ENCODE peak calls at places on chromosomes 16 and 17, in nine cellular contexts. D is kidney epithelial cell, W is dorsolateral prefrontal cortex, J is GM20000, V is fibroblast of pulmonary artery, R is D721Med, I is body of pancreas, Q is choroid plexus epithelial cell, P is gastrocnemius medialis. E is an unnamed sample.

GRCh38 chr16:88966986-88967799 is 9.8 kb downstream of the CBFA2T3 start:
- DNase-seq in D (no peak), P (no peak), Q (no peak), R (no peak), V (no peak), I (no peak), J (no peak), W (no peak), E (no peak)

GRCh38 chr16:3712830-3713476 is 4.4 kb downstream of the TRAP1 start:
- DNase-seq in Q (no peak), I (peak; percentile 58), D (no peak), R (no peak), P (no peak), J (no peak), V (no peak), W (no peak), E (no peak)

GRCh38 chr16:1102333-1102700 is 6.3 kb upstream of the C1QTNF8 start:
- DNase-seq in I (no peak), R (no peak), P (no peak), Q (no peak), V (no peak), J (no peak), W (no peak), D (no peak), E (no peak)

GRCh38 chr16:12750554-12750918 is 53.2 kb downstream of the CPPED1 start:
- DNase-seq in W (no peak), R (no peak), I (no peak), P (no peak), V (no peak), Q (no peak), J (no peak), D (no peak), E (no peak)

GRCh38 chr17:29563816-29564215 is 3.0 kb downstream of the ABHD15 start:
- DNase-seq in V (no peak), J (no peak), Q (no peak), P (no peak), I (no peak), R (no peak), W (no peak), D (no peak), E (no peak)

GRCh38 chr17:45381001-45381400 is 51.7 kb downstream of the ARHGAP27 start:
- DNase-seq in Q (no peak), W (no peak), P (no peak), V (no peak), R (no peak), D (no peak), I (no peak), J (no peak), E (no peak)

GRCh38 chr17:44324092-44324570 is 492 bp downstream of the SLC25A39 start:
- DNase-seq in Q (no peak), P (no peak), W (no peak), D (no peak), V (no peak), I (peak; percentile 37), R (no peak), J (peak; percentile 44), E (no peak)

GRCh38 chr17:47918003-47918402 is 22.0 kb downstream of the SP2 start:
- DNase-seq in Q (peak; percentile 24), P (no peak), V (peak; percentile 46), D (no peak), J (no peak), R (no peak), W (no peak), I (no peak), E (no peak)

GRCh38 chr16:84085774-84086173 is 31.0 kb downstream of the MBTPS1 start:
- DNase-seq in V (no peak), I (no peak), R (no peak), P (no peak), J (peak; percentile 23), D (no peak), W (no peak), Q (no peak), E (peak; percentile 44)

GRCh38 chr16:4498546-4499195 is 22.5 kb downstream of the HMOX2 start:
- DNase-seq in D (no peak), J (no peak), R (no peak), Q (no peak), P (no peak), W (no peak), V (no peak), I (no peak), E (no peak)

GRCh38 chr16:13070268-13070667 is 168.9 kb downstream of the SHISA9 start:
- DNase-seq in I (peak; percentile 33), J (no peak), R (no peak), D (no peak), P (no peak), Q (no peak), W (peak; percentile 60), V (no peak), E (no peak)

GRCh38 chr16:73248316-73248715 is 200.4 kb upstream of the ZFHX3 start:
- DNase-seq in J (no peak), W (no peak), Q (no peak), V (no peak), D (no peak), R (no peak), I (no peak), P (no peak), E (no peak)

GRCh38 chr17:76089680-76090516 is 10.9 kb downstream of the ZACN start:
- DNase-seq in W (no peak), V (no peak), D (no peak), P (no peak), J (no peak), I (no peak), Q (no peak), R (peak; percentile 11), E (no peak)

GRCh38 chr16:75309156-75309555 is 57.7 kb upstream of the BCAR1 start:
- DNase-seq in I (no peak), D (no peak), J (no peak), V (no peak), R (no peak), W (no peak), P (no peak), Q (no peak), E (no peak)

GRCh38 chr17:65457183-65457582 is 104.3 kb downstream of the AXIN2 start:
- DNase-seq in R (no peak), J (no peak), W (no peak), I (no peak), D (no peak), V (no peak), Q (no peak), P (no peak), E (no peak)

GRCh38 chr16:17527538-17527937 is 56.8 kb upstream of the XYLT1 start:
- DNase-seq in D (no peak), I (no peak), P (no peak), Q (no peak), R (no peak), J (no peak), W (no peak), V (no peak), E (no peak)

GRCh38 chr17:4043862-4044261 is 79.6 kb upstream of the ATP2A3 start:
- DNase-seq in J (no peak), V (no peak), W (no peak), I (peak; percentile 39), R (no peak), P (no peak), D (no peak), Q (no peak), E (no peak)

GRCh38 chr17:15171433-15172047 is 93.6 kb downstream of the PMP22 start:
- DNase-seq in J (peak; percentile 8), Q (peak; percentile 91), D (peak; percentile 12), W (peak; percentile 65), V (peak; percentile 74), R (no peak), P (peak; percentile 9), I (peak; percentile 71), E (peak; percentile 26)

GRCh38 chr17:82528484-82529265 is 9.1 kb downstream of the FOXK2 start:
- DNase-seq in W (peak; percentile 67), D (no peak), P (peak; percentile 83), Q (no peak), J (no peak), R (no peak), V (peak; percentile 30), I (peak; percentile 64), E (no peak)
- TF ChIP-seq CTCF in W (peak; percentile 61), D (peak; percentile 74), P (peak; percentile 40), Q (peak; percentile 26), J (no peak), R (peak; percentile 20), V (peak; percentile 16), I (peak; percentile 17), E (no peak)

GRCh38 chr17:78852709-78853111 is 12.1 kb upstream of the USP36 start:
- DNase-seq in P (no peak), J (no peak), W (no peak), I (no peak), V (peak; percentile 26), D (no peak), R (no peak), Q (no peak), E (no peak)
- TF ChIP-seq CTCF in P (no peak), J (no peak), W (no peak), I (no peak), V (no peak), D (no peak), R (peak; percentile 25), Q (peak; percentile 24), E (no peak)

GRCh38 chr17:42050360-42051012 is at the start of gene C17orf113:
- DNase-seq in R (peak; percentile 90), V (peak; percentile 22), P (peak; percentile 10), I (peak; percentile 81), Q (peak; percentile 22), J (peak; percentile 92), D (no peak), W (peak; percentile 66), E (peak; percentile 85)
- TF ChIP-seq CTCF in R (peak; percentile 44), V (no peak), P (no peak), I (no peak), Q (peak; percentile 30), J (peak; percentile 54), D (no peak), W (peak; percentile 39), E (peak; percentile 58)

GRCh38 chr16:56331399-56331798 is 93.9 kb downstream of the AMFR start:
- DNase-seq in Q (no peak), W (no peak), P (no peak), V (no peak), D (no peak), R (no peak), I (no peak), J (no peak), E (no peak)

GRCh38 chr16:56330476-56330875 is 94.9 kb downstream of the AMFR start:
- DNase-seq in D (no peak), W (no peak), V (no peak), P (no peak), J (no peak), Q (no peak), I (no peak), R (no peak), E (no peak)

GRCh38 chr16:56334761-56335160 is 90.6 kb downstream of the AMFR start:
- DNase-seq in P (no peak), I (no peak), R (no peak), V (no peak), J (no peak), Q (no peak), D (no peak), W (no peak), E (no peak)

GRCh38 chr16:56331915-56332314 is 93.4 kb downstream of the AMFR start:
- DNase-seq in R (no peak), J (no peak), V (no peak), W (no peak), I (no peak), D (no peak), P (no peak), Q (no peak), E (no peak)

GRCh38 chr16:56332464-56333079 is 92.8 kb downstream of the AMFR start:
- DNase-seq in P (peak; percentile 64), Q (peak; percentile 55), I (peak; percentile 55), V (peak; percentile 57), R (no peak), D (no peak), W (peak; percentile 76), J (peak; percentile 41), E (peak; percentile 45)
- TF ChIP-seq CTCF in P (peak; percentile 32), Q (peak; percentile 52), I (peak; percentile 14), V (peak; percentile 32), R (peak; percentile 28), D (peak; percentile 63), W (peak; percentile 59), J (no peak), E (peak; percentile 46)

E was measured in GM10248.